ENCODE peak calls at places on chromosomes 5 and 9, in eight cellular contexts. H, Z, S, X, G, D, E and O are unnamed samples.

GRCh38 chr9:37936965-37937364 is 33.0 kb upstream of the SLC25A51 start:
- DNase-seq in H (no peak), Z (peak; percentile 77), S (no peak), X (no peak), G (no peak), D (no peak), E (no peak), O (peak; percentile 67)

GRCh38 chr5:170542691-170543275 is 39.0 kb downstream of the KCNIP1 start:
- DNase-seq in H (no peak), Z (no peak), S (no peak), X (no peak), G (no peak), D (no peak), E (no peak), O (no peak)

GRCh38 chr5:163649522-163649921 is 144.1 kb downstream of the MAT2B start:
- DNase-seq in H (no peak), Z (peak; percentile 60), S (no peak), X (peak; percentile 15), G (no peak), D (no peak), E (no peak), O (no peak)

GRCh38 chr5:172453206-172453985 is 929 bp downstream of the SH3PXD2B start:
- DNase-seq in H (no peak), Z (peak; percentile 78), S (no peak), X (no peak), G (no peak), D (no peak), E (peak; percentile 67), O (no peak)

GRCh38 chr9:137589441-137590122 is 730 bp downstream of the ZMYND19 start:
- DNase-seq in H (no peak), Z (peak; percentile 23), S (no peak), X (no peak), G (no peak), D (no peak), E (no peak), O (no peak)

GRCh38 chr5:22329683-22330082 is 523.5 kb downstream of the CDH12 start:
- DNase-seq in H (no peak), Z (no peak), S (no peak), X (no peak), G (no peak), D (no peak), E (no peak), O (no peak)

GRCh38 chr9:34568133-34568532 is 21.4 kb downstream of the CNTFR start:
- DNase-seq in H (no peak), Z (no peak), S (no peak), X (no peak), G (no peak), D (no peak), E (no peak), O (no peak)

GRCh38 chr5:138927979-138928378 is 52.8 kb upstream of the LRRTM2 start:
- DNase-seq in H (peak; percentile 27), Z (peak; percentile 39), S (no peak), X (peak; percentile 87), G (peak; percentile 57), D (no peak), E (no peak), O (peak; percentile 82)

GRCh38 chr5:57311251-57311650 is 137.4 kb downstream of the GPBP1 start:
- DNase-seq in H (no peak), Z (no peak), S (no peak), X (no peak), G (no peak), D (no peak), E (no peak), O (no peak)

GRCh38 chr9:30574355-30575151 is 1809.9 kb upstream of the ACO1 start:
- DNase-seq in H (no peak), Z (no peak), S (no peak), X (no peak), G (no peak), D (no peak), E (no peak), O (no peak)

GRCh38 chr5:15476977-15477376 is 23.0 kb upstream of the FBXL7 start:
- DNase-seq in H (no peak), Z (no peak), S (no peak), X (no peak), G (no peak), D (no peak), E (no peak), O (no peak)

GRCh38 chr5:69492391-69493234 is at the start of gene OCLN:
- DNase-seq in H (peak; percentile 87), Z (peak; percentile 20), S (no peak), X (peak; percentile 89), G (peak; percentile 4), D (peak; percentile 29), E (peak; percentile 86), O (peak; percentile 19)

GRCh38 chr9:91546574-91546973 is 122.9 kb upstream of the NFIL3 start:
- DNase-seq in H (no peak), Z (no peak), S (no peak), X (no peak), G (no peak), D (no peak), E (no peak), O (no peak)

GRCh38 chr9:134867917-134868750 is 12.5 kb upstream of the FCN2 start:
- DNase-seq in H (no peak), Z (no peak), S (no peak), X (no peak), G (no peak), D (no peak), E (no peak), O (no peak)

GRCh38 chr5:179154991-179155955 is 95.1 kb downstream of the ZNF354C start:
- DNase-seq in H (no peak), Z (no peak), S (no peak), X (no peak), G (no peak), D (no peak), E (no peak), O (peak; percentile 4)